ENCODE peak calls at places on chromosomes 2 and 18, in four cellular contexts. R, U, W and T are unnamed samples.

GRCh38 chr2:56184500-56184996 is 758 bp downstream of the CCDC85A start:
- DNase-seq in R (no peak), U (peak; percentile 24), W (peak; percentile 41), T (peak; percentile 43)

GRCh38 chr2:162006326-162006725 is 67.7 kb downstream of the DPP4 start:
- DNase-seq in R (no peak), U (no peak), W (no peak), T (no peak)

GRCh38 chr2:239870863-239871262 is 154.3 kb downstream of the NDUFA10 start:
- DNase-seq in R (no peak), U (no peak), W (no peak), T (no peak)

GRCh38 chr2:149613712-149614111 is 26.1 kb upstream of the MMADHC start:
- DNase-seq in R (peak; percentile 88), U (peak; percentile 18), W (no peak), T (no peak)

GRCh38 chr2:148989882-148990493 is 48.5 kb upstream of the LYPD6B start:
- DNase-seq in R (peak; percentile 80), U (peak; percentile 81), W (peak; percentile 49), T (peak; percentile 58)

GRCh38 chr2:46719499-46719898 is 196.1 kb downstream of the MCFD2 start:
- DNase-seq in R (peak; percentile 91), U (peak; percentile 45), W (no peak), T (no peak)

GRCh38 chr2:189142893-189143759 is 36.4 kb downstream of the COL5A2 start:
- DNase-seq in R (peak; percentile 36), U (peak; percentile 40), W (peak; percentile 60), T (peak; percentile 39)

GRCh38 chr2:159202568-159203071 is 83.9 kb downstream of the WDSUB1 start:
- DNase-seq in R (peak; percentile 100), U (peak; percentile 100), W (no peak), T (no peak)

GRCh38 chr2:132871829-132872228 is 201.8 kb upstream of the LYPD1 start:
- DNase-seq in R (no peak), U (no peak), W (no peak), T (no peak)

GRCh38 chr2:41400057-41400665 is 647.7 kb upstream of the PKDCC start:
- DNase-seq in R (no peak), U (peak; percentile 12), W (peak; percentile 40), T (peak; percentile 20)

GRCh38 chr18:48033770-48034650 is 103.6 kb upstream of the SMAD2 start:
- DNase-seq in R (no peak), U (no peak), W (no peak), T (no peak)

GRCh38 chr18:45243347-45244095 is 371.8 kb upstream of the SLC14A2 start:
- DNase-seq in R (no peak), U (no peak), W (no peak), T (no peak)

GRCh38 chr2:55805662-55806061 is 112.0 kb upstream of the PNPT1 start:
- DNase-seq in R (no peak), U (no peak), W (no peak), T (no peak)

GRCh38 chr18:44229693-44230108 is 451.0 kb upstream of the SETBP1 start:
- DNase-seq in R (peak; percentile 1), U (peak; percentile 3), W (peak; percentile 27), T (no peak)

GRCh38 chr2:114784890-114785583 is 342.6 kb downstream of the DPP10 start:
- DNase-seq in R (no peak), U (no peak), W (no peak), T (no peak)

GRCh38 chr2:218981390-218982311 is 3.3 kb downstream of the FEV start:
- DNase-seq in R (peak; percentile 12), U (no peak), W (peak; percentile 61), T (no peak)

GRCh38 chr2:239678186-239678490 is 277.3 kb upstream of the HDAC4 start:
- DNase-seq in R (no peak), U (no peak), W (no peak), T (no peak)

GRCh38 chr2:132665401-132665800 is 4.6 kb downstream of the LYPD1 start:
- DNase-seq in R (no peak), U (no peak), W (no peak), T (no peak)

GRCh38 chr18:3857544-3857943 is 407.6 kb downstream of the TGIF1 start:
- DNase-seq in R (peak; percentile 65), U (no peak), W (no peak), T (no peak)

GRCh38 chr2:74441690-74442482 is at the start of gene RTKN:
- DNase-seq in R (no peak), U (no peak), W (peak; percentile 87), T (peak; percentile 50)

GRCh38 chr2:47065771-47066380 is 89.2 kb downstream of the STPG4 start:
- DNase-seq in R (peak; percentile 89), U (peak; percentile 80), W (no peak), T (no peak)

GRCh38 chr2:121776361-121776760 is 20.9 kb downstream of the TSN start:
- DNase-seq in R (no peak), U (no peak), W (no peak), T (no peak)

GRCh38 chr2:16650287-16651249 is 15.1 kb downstream of the CYRIA start:
- DNase-seq in R (peak; percentile 78), U (peak; percentile 81), W (no peak), T (no peak)

GRCh38 chr2:16653083-16653375 is 12.6 kb downstream of the CYRIA start:
- DNase-seq in R (no peak), U (no peak), W (no peak), T (no peak)

GRCh38 chr2:16653799-16654198 is 11.8 kb downstream of the CYRIA start:
- DNase-seq in R (no peak), U (peak; percentile 25), W (no peak), T (no peak)

GRCh38 chr2:16654775-16655456 is 10.7 kb downstream of the CYRIA start:
- DNase-seq in R (no peak), U (no peak), W (no peak), T (no peak)

GRCh38 chr2:16652296-16653082 is 13.1 kb downstream of the CYRIA start:
- DNase-seq in R (peak; percentile 75), U (peak; percentile 91), W (no peak), T (no peak)
- H3K4me2 ChIP-seq in R (peak overlapping the region; percentile 6), U (peak overlapping the region; percentile 45), W (no peak overlapping the region), T (no peak overlapping the region)

GRCh38 chr2:102034683-102035606 is 43.2 kb downstream of the IL1R2 start:
- DNase-seq in R (no peak), U (no peak), W (no peak), T (no peak)
- H4K91ac ChIP-seq in R (peak overlapping the region; percentile 91), U (peak overlapping the region; percentile 92), W (no peak overlapping the region), T (no peak overlapping the region)

GRCh38 chr2:147843421-147843863 is 1.4 kb upstream of the ACVR2A start:
- DNase-seq in R (no peak), U (no peak), W (no peak), T (no peak)
- H3K27ac ChIP-seq in R (peak overlapping the region; percentile 93), U (peak overlapping the region; percentile 92), W (peak overlapping the region; percentile 1), T (peak overlapping the region; percentile 97)

GRCh38 chr2:15693926-15694588 is 102.4 kb downstream of the DDX1 start:
- DNase-seq in R (no peak), U (no peak), W (no peak), T (no peak)
- H3K4me2 ChIP-seq in R (no peak overlapping the region), U (no peak overlapping the region), W (no peak overlapping the region), T (no peak overlapping the region)

DNA sequence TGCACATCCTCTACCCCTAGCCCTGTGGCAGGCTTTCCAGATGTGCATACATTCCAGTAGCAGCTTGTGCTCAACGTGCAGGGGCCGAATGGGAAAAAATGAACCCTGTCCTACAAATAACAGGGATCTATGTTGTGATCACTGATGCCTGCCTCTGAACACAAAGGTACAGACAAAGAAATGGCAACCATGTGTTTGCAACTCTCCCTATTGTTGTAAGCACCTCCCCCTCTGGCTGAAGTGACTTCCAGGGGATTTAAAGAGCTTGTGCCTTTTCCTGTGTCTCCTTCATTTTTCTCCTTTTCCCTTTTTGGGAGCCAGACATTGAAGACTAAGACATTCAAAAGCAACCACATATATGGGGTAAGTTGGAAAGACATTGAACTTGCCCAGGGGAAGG is 21.6 kb downstream of the ARHGAP25 start:
- DNase-seq in R (no peak), U (no peak), W (no peak), T (no peak)
- H4K91ac ChIP-seq in R (no peak overlapping the region), U (no peak overlapping the region), W (no peak overlapping the region), T (no peak overlapping the region)

GRCh38 chr2:207438414-207439126 is 91.2 kb upstream of the CREB1 start:
- DNase-seq in R (no peak), U (no peak), W (no peak), T (no peak)
- H3K27ac ChIP-seq in R (no peak overlapping the region), U (no peak overlapping the region), W (no peak overlapping the region), T (no peak overlapping the region)